ENCODE peak calls at places on chromosomes 11 and 22, in eight cellular contexts. I, D, U, G, O, M, P and H are unnamed samples.

GRCh38 chr11:47507016-47507631 is 45.8 kb downstream of the CELF1 start:
- DNase-seq in I (no peak), D (no peak), U (no peak), G (no peak), O (no peak), M (no peak), P (no peak), H (no peak)

GRCh38 chr22:42685941-42686666 is 34.6 kb downstream of the A4GALT start:
- DNase-seq in I (no peak), D (no peak), U (no peak), G (no peak), O (no peak), M (peak), P (peak), H (peak)

GRCh38 chr11:110689306-110689705 is 22.9 kb downstream of the ARHGAP20 start:
- DNase-seq in I (no peak), D (no peak), U (no peak), G (no peak), O (no peak), M (no peak), P (no peak), H (no peak)

GRCh38 chr11:134674974-134675373 is 262.9 kb upstream of the B3GAT1 start:
- DNase-seq in I (no peak), D (no peak), U (no peak), G (no peak), O (no peak), M (no peak), P (no peak), H (no peak)

GRCh38 chr22:39311592-39312400 is 7.6 kb downstream of the RPL3 start:
- DNase-seq in I (no peak), D (no peak), U (no peak), G (no peak), O (no peak), M (no peak), P (no peak), H (peak)

GRCh38 chr11:114679505-114679904 is 1.2 kb downstream of the NXPE2 start:
- DNase-seq in I (no peak), D (no peak), U (no peak), G (no peak), O (no peak), M (no peak), P (no peak), H (no peak)

GRCh38 chr22:19139001-19139356 is 5.5 kb downstream of the ESS2 start:
- DNase-seq in I (no peak), D (no peak), U (no peak), G (no peak), O (no peak), M (no peak), P (no peak), H (no peak)

GRCh38 chr11:72807021-72807693 is 7.1 kb upstream of the ATG16L2 start:
- DNase-seq in I (no peak), D (peak), U (no peak), G (no peak), O (no peak), M (no peak), P (no peak), H (no peak)

GRCh38 chr11:79269923-79270322 is 170.9 kb downstream of the TENM4 start:
- DNase-seq in I (no peak), D (no peak), U (no peak), G (no peak), O (no peak), M (no peak), P (peak), H (peak)

GRCh38 chr11:133362921-133363320 is 169.4 kb downstream of the OPCML start:
- DNase-seq in I (no peak), D (no peak), U (no peak), G (no peak), O (no peak), M (no peak), P (no peak), H (no peak)

GRCh38 chr22:43110444-43110926 is at the start of gene BIK:
- DNase-seq in I (no peak), D (no peak), U (peak), G (peak), O (no peak), M (peak), P (peak), H (peak)

GRCh38 chr11:34250732-34251639 is 106.8 kb downstream of the ABTB2 start:
- DNase-seq in I (peak), D (peak), U (peak), G (no peak), O (no peak), M (peak), P (peak), H (peak)

GRCh38 chr11:47379317-47379716 is 970 bp upstream of the SPI1 start:
- DNase-seq in I (no peak), D (no peak), U (no peak), G (no peak), O (no peak), M (no peak), P (no peak), H (no peak)

GRCh38 chr22:46114518-46115387 is 35.6 kb upstream of the PPARA start:
- DNase-seq in I (no peak), D (no peak), U (no peak), G (no peak), O (no peak), M (no peak), P (no peak), H (no peak)

GRCh38 chr11:116376547-116376946 is 396.2 kb downstream of the BUD13 start:
- DNase-seq in I (no peak), D (no peak), U (no peak), G (no peak), O (no peak), M (no peak), P (no peak), H (no peak)

GRCh38 chr11:82458777-82459176 is 274.9 kb downstream of the FAM181B start:
- DNase-seq in I (no peak), D (no peak), U (no peak), G (no peak), O (no peak), M (no peak), P (no peak), H (no peak)

GRCh38 chr11:34614334-34615113 is 6.4 kb upstream of the EHF start:
- DNase-seq in I (no peak), D (peak), U (no peak), G (no peak), O (peak), M (no peak), P (no peak), H (no peak)

GRCh38 chr11:35427158-35427557 is 7.8 kb upstream of the SLC1A2 start:
- DNase-seq in I (peak), D (peak), U (no peak), G (no peak), O (no peak), M (no peak), P (no peak), H (no peak)

GRCh38 chr11:72787262-72788104 is 6.4 kb downstream of the STARD10 start:
- DNase-seq in I (no peak), D (no peak), U (no peak), G (peak), O (no peak), M (no peak), P (peak), H (peak)

GRCh38 chr11:65903068-65903481 is 2.9 kb upstream of the FOSL1 start:
- DNase-seq in I (peak), D (peak), U (no peak), G (no peak), O (no peak), M (no peak), P (no peak), H (peak)

GRCh38 chr11:88402192-88402715 is 64.7 kb upstream of the CTSC start:
- DNase-seq in I (peak), D (peak), U (no peak), G (no peak), O (peak), M (no peak), P (no peak), H (no peak)

GRCh38 chr11:80603472-80603871 is 1162.6 kb upstream of the TENM4 start:
- DNase-seq in I (no peak), D (no peak), U (no peak), G (no peak), O (no peak), M (no peak), P (no peak), H (no peak)

GRCh38 chr11:79393362-79394043 is 47.3 kb downstream of the TENM4 start:
- DNase-seq in I (no peak), D (no peak), U (no peak), G (no peak), O (no peak), M (no peak), P (peak), H (no peak)

GRCh38 chr11:10125522-10126133 is 168.4 kb downstream of the SBF2 start:
- DNase-seq in I (no peak), D (peak), U (no peak), G (no peak), O (no peak), M (no peak), P (no peak), H (no peak)

GRCh38 chr11:127195791-127196190 is 195.2 kb upstream of the KIRREL3 start:
- DNase-seq in I (no peak), D (no peak), U (no peak), G (no peak), O (no peak), M (no peak), P (no peak), H (no peak)

GRCh38 chr11:34223021-34223813 is 117.8 kb downstream of the NAT10 start:
- DNase-seq in I (peak), D (peak), U (no peak), G (no peak), O (peak), M (peak), P (no peak), H (peak)

GRCh38 chr22:39984006-39984405 is 10.7 kb upstream of the FAM83F start:
- DNase-seq in I (peak), D (peak), U (no peak), G (no peak), O (no peak), M (no peak), P (no peak), H (no peak)

GRCh38 chr11:36453678-36454077 is 56.4 kb downstream of the TRAF6 start:
- DNase-seq in I (no peak), D (peak), U (no peak), G (no peak), O (no peak), M (no peak), P (no peak), H (no peak)

GRCh38 chr22:34111210-34111824 is 191.0 kb upstream of the LARGE1 start:
- DNase-seq in I (no peak), D (no peak), U (no peak), G (peak), O (no peak), M (no peak), P (peak), H (peak)

GRCh38 chr11:58301576-58301975 is 33.5 kb upstream of the OR10W1 start:
- DNase-seq in I (peak), D (peak), U (no peak), G (no peak), O (peak), M (no peak), P (no peak), H (no peak)

GRCh38 chr11:126156814-126157213 is 54.6 kb downstream of the RPUSD4 start:
- DNase-seq in I (no peak), D (no peak), U (no peak), G (no peak), O (no peak), M (no peak), P (no peak), H (peak)

GRCh38 chr22:31750365-31751284 is 693 bp upstream of the PRR14L start:
- DNase-seq in I (no peak), D (no peak), U (no peak), G (no peak), O (no peak), M (no peak), P (no peak), H (no peak)

GRCh38 chr22:28920757-28921584 is 37.6 kb downstream of the ZNRF3 start:
- DNase-seq in I (no peak), D (no peak), U (no peak), G (no peak), O (no peak), M (no peak), P (no peak), H (no peak)

GRCh38 chr22:30286331-30286730 is 3.0 kb downstream of the CASTOR1 start:
- DNase-seq in I (no peak), D (no peak), U (no peak), G (no peak), O (no peak), M (no peak), P (no peak), H (no peak)

GRCh38 chr11:10385696-10386095 is 69.4 kb upstream of the AMPD3 start:
- DNase-seq in I (no peak), D (peak), U (no peak), G (no peak), O (no peak), M (no peak), P (no peak), H (no peak)

GRCh38 chr11:73957654-73958361 is 7.0 kb downstream of the DNAJB13 start:
- DNase-seq in I (no peak), D (no peak), U (no peak), G (no peak), O (no peak), M (no peak), P (no peak), H (peak)

GRCh38 chr11:113615098-113615497 is 91.0 kb downstream of the TMPRSS5 start:
- DNase-seq in I (no peak), D (no peak), U (no peak), G (no peak), O (no peak), M (no peak), P (no peak), H (no peak)

GRCh38 chr11:117822031-117822521 is 2.5 kb downstream of the FXYD2 start:
- DNase-seq in I (no peak), D (no peak), U (peak), G (peak), O (no peak), M (peak), P (peak), H (peak)

GRCh38 chr11:119673389-119674336 is 55.3 kb downstream of the NECTIN1 start:
- DNase-seq in I (no peak), D (no peak), U (peak), G (no peak), O (no peak), M (no peak), P (no peak), H (no peak)
- H3K4me3 ChIP-seq in I (no peak), D (no peak), U (no peak), G (no peak), O (no peak), M (no peak), P (no peak), H (no peak)

DNA sequence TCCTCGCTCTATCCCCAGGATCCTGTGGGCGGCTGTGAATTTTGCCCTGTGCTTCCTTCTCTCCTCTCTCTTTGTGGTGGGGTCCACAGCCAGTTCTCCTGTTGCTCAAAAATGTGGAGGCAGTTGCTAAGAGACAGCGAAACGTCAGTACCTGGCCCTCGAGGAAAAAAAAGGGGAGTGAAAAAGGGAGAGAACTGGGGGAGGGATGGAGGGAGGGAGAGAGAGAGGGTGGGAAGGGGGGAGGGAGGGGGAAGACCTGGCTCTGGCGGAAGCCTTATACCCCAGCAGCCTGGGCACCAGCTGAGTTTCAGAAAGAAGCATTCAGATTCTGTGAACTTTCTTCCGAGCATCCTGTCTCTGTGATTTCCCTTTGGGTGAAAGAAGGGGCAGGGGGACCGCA is 2.1 kb upstream of the LRRC55 start:
- DNase-seq in I (no peak), D (no peak), U (no peak), G (no peak), O (no peak), M (no peak), P (no peak), H (no peak)
- H3K4me3 ChIP-seq in I (no peak), D (no peak), U (no peak), G (no peak), O (no peak), M (no peak), P (no peak), H (peak)

DNA sequence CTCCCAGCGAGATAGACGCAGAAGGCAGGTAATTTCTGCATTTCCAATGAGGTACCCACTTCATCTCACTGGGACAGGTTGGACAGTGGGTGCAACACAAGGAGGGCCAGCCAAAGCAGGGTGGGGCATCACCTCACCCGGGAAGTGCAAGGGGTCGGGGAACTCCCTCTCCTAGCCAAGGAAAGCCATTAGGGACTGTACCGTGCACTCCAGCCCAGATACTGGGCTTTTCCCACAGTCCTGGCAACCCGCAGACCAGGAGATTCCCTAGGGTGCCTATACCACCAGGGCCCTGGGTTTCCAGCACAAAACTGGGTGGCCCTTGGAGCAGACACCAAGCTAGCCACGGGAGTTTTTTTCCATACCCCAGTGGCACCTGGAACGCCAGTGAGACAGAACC is 17.2 kb downstream of the TRPC6 start:
- DNase-seq in I (no peak), D (no peak), U (no peak), G (no peak), O (no peak), M (no peak), P (no peak), H (no peak)
- H3K4me3 ChIP-seq in I (no peak), D (no peak), U (no peak), G (no peak), O (no peak), M (no peak), P (no peak), H (peak)

DNA sequence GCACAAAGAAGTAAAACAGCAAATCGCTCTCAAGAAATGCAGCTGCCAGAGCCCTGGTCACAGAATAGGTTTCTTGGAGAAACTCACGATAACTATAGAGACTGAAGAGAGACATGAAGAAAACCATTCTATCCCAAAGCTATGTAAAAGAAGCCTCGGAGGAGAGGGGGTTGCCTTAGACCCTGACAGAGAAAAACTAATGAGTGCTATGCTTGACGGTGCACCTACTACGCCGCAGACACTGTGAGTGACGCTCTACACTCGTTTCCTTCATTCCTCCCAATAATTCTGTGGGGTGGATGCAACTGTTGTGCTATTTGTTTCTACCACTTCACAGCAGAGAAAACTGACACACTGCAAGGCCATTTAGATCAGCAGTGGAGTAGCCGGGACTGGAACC is 121.8 kb downstream of the ETS1 start:
- DNase-seq in I (no peak), D (no peak), U (no peak), G (no peak), O (no peak), M (no peak), P (no peak), H (no peak)
- H3K4me3 ChIP-seq in I (no peak), D (no peak), U (peak), G (no peak), O (no peak), M (no peak), P (no peak), H (no peak)

GRCh38 chr22:26360169-26360885 is 68.7 kb upstream of the ASPHD2 start:
- DNase-seq in I (peak), D (peak), U (peak), G (peak), O (peak), M (peak), P (peak), H (peak)
- H3K4me3 ChIP-seq in I (no peak), D (no peak), U (no peak), G (no peak), O (peak), M (no peak), P (peak), H (no peak)

GRCh38 chr22:50302041-50302541 is 5.4 kb downstream of the PLXNB2 start:
- DNase-seq in I (no peak), D (peak), U (no peak), G (no peak), O (no peak), M (peak), P (no peak), H (no peak)

GRCh38 chr22:50299724-50300619 is 7.5 kb downstream of the PLXNB2 start:
- DNase-seq in I (no peak), D (no peak), U (no peak), G (peak), O (no peak), M (peak), P (no peak), H (peak)

GRCh38 chr22:50298937-50299656 is 8.3 kb downstream of the PLXNB2 start:
- DNase-seq in I (no peak), D (peak), U (no peak), G (no peak), O (no peak), M (peak), P (no peak), H (peak)

GRCh38 chr22:50301581-50301991 is 5.9 kb downstream of the PLXNB2 start:
- DNase-seq in I (no peak), D (no peak), U (no peak), G (no peak), O (no peak), M (no peak), P (peak), H (no peak)

DNA sequence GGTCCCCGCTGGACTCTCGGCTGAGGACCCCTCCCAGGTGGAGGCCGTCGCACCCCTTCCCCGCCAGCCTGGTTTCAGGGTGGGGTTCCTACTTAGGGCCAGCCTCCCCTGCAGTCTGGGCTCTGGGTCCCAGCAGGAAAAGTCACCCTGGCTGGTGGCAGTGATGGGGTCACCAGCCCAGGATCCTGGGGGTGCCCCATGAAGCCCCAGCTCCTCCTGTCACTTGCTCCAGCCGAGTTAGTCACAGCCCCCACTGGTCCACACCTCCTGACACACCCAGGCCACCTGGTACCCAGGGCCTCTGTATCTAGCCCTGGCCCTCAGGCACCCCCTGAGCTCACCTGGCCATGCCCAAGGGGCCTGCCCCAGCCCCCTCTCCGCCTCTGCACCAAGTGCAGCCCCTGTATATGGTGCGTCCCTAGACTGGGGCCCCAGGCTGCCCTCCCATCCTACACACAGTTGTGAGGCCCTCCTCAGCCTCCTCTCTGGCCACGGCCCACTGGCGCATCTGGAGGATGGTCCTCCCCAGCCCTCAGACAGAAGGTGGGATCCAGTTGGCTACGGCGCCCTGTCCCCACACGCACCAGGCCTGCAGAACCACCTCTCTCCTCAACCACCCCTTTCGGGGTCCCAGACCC is 6.7 kb downstream of the PLXNB2 start:
- DNase-seq in I (no peak), D (no peak), U (no peak), G (no peak), O (no peak), M (no peak), P (no peak), H (no peak)
- H3K4me3 ChIP-seq in I (no peak), D (no peak), U (no peak), G (no peak), O (no peak), M (no peak), P (no peak), H (peak)